ENCODE peak calls at places on chromosomes 4 and X, in four cellular contexts. R, A, P and Z are unnamed samples.

GRCh38 chr4:83603130-83603529 is 67.2 kb downstream of the GPAT3 start:
- DNase-seq in A (no peak), P (no peak), R (no peak), Z (no peak)

GRCh38 chrX:49309401-49309981 is 6.0 kb downstream of the GAGE10 start:
- DNase-seq in P (peak), A (peak), R (peak), Z (no peak)

GRCh38 chr4:106358899-106359298 is 9.7 kb downstream of the GIMD1 start:
- DNase-seq in P (peak), A (peak), R (peak), Z (no peak)

GRCh38 chr4:673349-674091 is 556 bp downstream of the ATP5ME start:
- DNase-seq in R (peak), P (no peak), A (no peak), Z (no peak)

GRCh38 chr4:107939307-107939706 is 8.0 kb downstream of the CYP2U1 start:
- DNase-seq in P (peak), A (peak), R (no peak), Z (no peak)

GRCh38 chr4:107153956-107154355 is 117.8 kb upstream of the DKK2 start:
- DNase-seq in P (no peak), A (no peak), R (no peak), Z (no peak)

GRCh38 chr4:123976285-123976684 is 579.7 kb downstream of the SPRY1 start:
- DNase-seq in P (peak), A (peak), R (peak), Z (no peak)

GRCh38 chr4:106238819-106239420 is 77.1 kb downstream of the TBCK start:
- DNase-seq in A (peak), R (peak), P (peak), Z (no peak)

GRCh38 chrX:130060122-130061069 is 49.9 kb downstream of the ELF4 start:
- DNase-seq in R (peak), A (peak), P (peak), Z (peak)

GRCh38 chr4:139595989-139596679 is 40.1 kb upstream of the SETD7 start:
- DNase-seq in P (peak), A (peak), R (peak), Z (no peak)

GRCh38 chr4:83852085-83852451 is 316.2 kb downstream of the GPAT3 start:
- DNase-seq in R (peak), A (peak), P (peak), Z (no peak)

GRCh38 chr4:8639777-8640720 is 47.5 kb downstream of the CPZ start:
- DNase-seq in P (no peak), A (no peak), R (no peak), Z (no peak)

GRCh38 chr4:168773388-168774195 is 236.5 kb downstream of the CBR4 start:
- DNase-seq in R (no peak), A (no peak), P (no peak), Z (no peak)

GRCh38 chr4:9952415-9952950 is 68.8 kb downstream of the SLC2A9 start:
- DNase-seq in R (no peak), A (no peak), P (no peak), Z (no peak)

DNA sequence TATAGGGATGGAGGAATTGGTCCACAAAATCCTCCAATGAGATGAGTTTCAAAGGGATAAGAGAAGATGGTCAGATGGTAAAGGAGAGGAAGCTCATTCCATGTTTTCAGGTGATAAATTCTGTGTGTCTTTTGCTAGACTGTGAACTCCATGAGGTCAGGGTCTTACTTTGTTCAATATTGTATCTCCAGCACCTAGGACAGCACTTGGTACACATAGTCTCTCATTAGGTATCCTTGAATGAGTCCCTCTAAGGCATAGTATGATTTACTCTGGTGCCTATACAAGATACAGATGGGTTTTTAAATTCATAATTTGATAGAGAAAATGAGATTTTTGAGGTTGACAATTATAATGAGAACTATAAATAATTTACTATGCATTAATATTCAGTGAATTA is 184.3 kb upstream of the BMP3 start:
- DNase-seq in R (no peak), P (no peak), A (no peak), Z (no peak)
- H3K27ac ChIP-seq in R (no peak), P (no peak), A (no peak), Z (no peak)

GRCh38 chr4:159185593-159186023 is 82.7 kb downstream of the RAPGEF2 start:
- DNase-seq in A (peak), P (peak), R (no peak), Z (no peak)

GRCh38 chr4:159193256-159193655 is 90.4 kb downstream of the RAPGEF2 start:
- DNase-seq in A (no peak), P (no peak), R (no peak), Z (no peak)

GRCh38 chr4:159190646-159191045 is 87.8 kb downstream of the RAPGEF2 start:
- DNase-seq in A (no peak), R (no peak), P (no peak), Z (no peak)

GRCh38 chr4:159191989-159192388 is 89.1 kb downstream of the RAPGEF2 start:
- DNase-seq in R (peak), P (peak), A (peak), Z (no peak)

DNA sequence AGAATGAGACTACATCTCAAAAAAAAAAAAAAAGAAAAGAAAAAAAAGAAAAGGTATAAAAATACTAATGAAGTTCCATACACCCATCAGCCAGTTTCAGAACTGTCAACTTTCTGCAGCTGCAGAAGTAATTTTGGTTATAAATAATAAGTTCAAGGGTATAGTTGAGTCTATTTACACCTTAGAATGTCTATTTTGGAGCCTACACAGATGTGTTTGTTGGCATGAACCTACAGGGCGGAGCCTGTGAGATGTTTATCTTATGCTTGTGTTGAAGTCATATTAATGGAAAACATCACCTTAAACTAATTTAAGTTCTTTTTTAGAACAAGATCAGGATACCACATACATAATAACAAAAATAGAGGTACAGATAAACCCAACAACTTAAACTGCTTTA is 85.8 kb downstream of the RAPGEF2 start:
- DNase-seq in P (no peak), R (no peak), A (no peak), Z (no peak)
- H3K27ac ChIP-seq in P (no peak), R (no peak), A (no peak), Z (no peak)

DNA sequence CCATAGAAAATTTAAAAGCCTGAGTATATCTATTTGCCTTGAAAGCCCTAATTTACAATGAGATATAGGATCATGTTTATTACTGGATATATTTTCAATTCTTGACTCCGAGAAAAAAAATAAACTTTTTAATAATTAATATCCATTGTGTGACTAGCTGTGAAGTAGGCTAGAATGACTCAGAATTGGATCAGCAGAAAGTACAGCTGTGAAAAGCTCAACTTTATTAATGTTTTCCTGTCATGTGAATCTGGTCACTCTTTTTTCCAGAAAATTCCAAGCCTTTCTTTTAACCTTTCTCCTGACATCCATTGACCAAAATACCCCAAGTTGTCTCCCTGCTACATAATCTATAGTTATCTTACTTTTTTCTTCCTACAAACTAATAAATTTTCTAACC is 171.8 kb upstream of the PACRGL start:
- DNase-seq in R (peak), A (peak), P (peak), Z (no peak)
- H3K27ac ChIP-seq in R (peak), A (no peak), P (no peak), Z (no peak)

GRCh38 chr4:152554742-152555141 is 18.9 kb upstream of the FBXW7 start:
- DNase-seq in P (no peak), R (no peak), A (no peak), Z (no peak)
- H3K27ac ChIP-seq in P (no peak), R (no peak), A (no peak), Z (no peak)

GRCh38 chrX:119497185-119497584 is 28.9 kb downstream of the SLC25A5 start:
- DNase-seq in R (no peak), A (no peak), P (no peak), Z (no peak)

GRCh38 chrX:119492463-119492862 is 24.2 kb downstream of the SLC25A5 start:
- DNase-seq in R (no peak), A (no peak), P (no peak), Z (no peak)

GRCh38 chrX:119496521-119496829 is 28.2 kb downstream of the SLC25A5 start:
- DNase-seq in A (no peak), R (no peak), P (no peak), Z (no peak)

GRCh38 chrX:119500061-119500800 is 32.0 kb downstream of the SLC25A5 start:
- DNase-seq in R (no peak), A (no peak), P (no peak), Z (no peak)

GRCh38 chrX:119495734-119496520 is 27.7 kb downstream of the SLC25A5 start:
- DNase-seq in P (no peak), A (no peak), R (no peak), Z (no peak)
- H3K27ac ChIP-seq in P (no peak), A (no peak), R (no peak), Z (no peak)

DNA sequence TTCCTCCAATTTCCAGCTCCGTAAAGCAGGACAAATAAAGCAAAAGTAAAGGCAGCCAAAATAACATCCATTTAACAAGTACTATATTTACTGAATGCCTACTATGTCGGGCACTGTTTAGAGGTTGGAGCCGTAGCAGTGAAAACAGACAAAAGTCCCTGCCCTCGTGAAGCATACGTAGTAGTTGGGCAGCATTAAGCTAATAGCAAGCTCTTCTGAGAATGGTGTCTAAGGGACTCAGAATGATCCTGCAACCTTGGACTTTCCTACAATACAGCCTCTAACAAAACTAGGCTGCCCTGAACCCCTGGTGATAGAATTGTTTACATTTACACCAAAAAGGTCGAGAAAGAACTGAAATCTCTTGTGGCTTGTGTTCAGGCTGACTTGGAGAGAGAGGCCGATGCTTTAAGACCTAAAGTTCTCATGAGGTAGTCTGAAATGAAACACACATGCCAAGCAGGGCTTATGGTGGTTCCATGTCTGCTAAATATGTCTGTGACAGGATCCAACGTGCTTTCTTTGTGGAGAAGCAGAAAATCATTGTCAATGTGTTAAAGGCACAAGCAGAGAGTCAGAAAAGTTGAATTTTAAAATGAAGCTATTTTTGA is 876 bp upstream of the PDGFC start:
- DNase-seq in R (peak), P (no peak), A (no peak), Z (no peak)
- H3K27ac ChIP-seq in R (peak), P (peak), A (peak), Z (peak)

GRCh38 chr4:100424376-100424775 is 93.4 kb downstream of the EMCN start:
- DNase-seq in A (no peak), P (no peak), R (no peak), Z (peak)
- H3K27ac ChIP-seq in A (no peak), P (no peak), R (no peak), Z (peak)